ENCODE peak calls at places on chromosome 15, in four cellular contexts. D is RWPE1; C is CD4-positive, alpha-beta T cell; Y is mesenchymal stem cell. A is an unnamed sample.

GRCh38 chr15:41286665-41287333 is 45.6 kb downstream of the OIP5 start:
- DNase-seq in D (no peak), C (no peak), Y (peak; percentile 63), A (no peak)

GRCh38 chr15:32698773-32699390 is 18.9 kb upstream of the GREM1 start:
- DNase-seq in D (no peak), C (no peak), Y (no peak), A (no peak)

GRCh38 chr15:35507932-35508638 is 37.9 kb downstream of the DPH6 start:
- DNase-seq in D (peak; percentile 18), C (no peak), Y (no peak), A (no peak)

GRCh38 chr15:51629612-51630011 is 7.0 kb upstream of the DMXL2 start:
- DNase-seq in D (no peak), C (no peak), Y (peak; percentile 42), A (no peak)

GRCh38 chr15:72116680-72117447 is 1.1 kb downstream of the MYO9A start:
- DNase-seq in D (peak; percentile 25), C (peak; percentile 13), Y (no peak), A (peak; percentile 54)

GRCh38 chr15:68725736-68726135 is 95.0 kb downstream of the ANP32A start:
- DNase-seq in D (no peak), C (no peak), Y (peak; percentile 15), A (no peak)

GRCh38 chr15:65095011-65095746 is 18.6 kb downstream of the KBTBD13 start:
- DNase-seq in D (no peak), C (no peak), Y (no peak), A (no peak)

GRCh38 chr15:40454904-40455391 is 14.2 kb downstream of the BAHD1 start:
- DNase-seq in D (peak; percentile 82), C (peak; percentile 35), Y (peak; percentile 70), A (no peak)

GRCh38 chr15:57213783-57214366 is 162.4 kb upstream of the CGNL1 start:
- DNase-seq in D (peak; percentile 3), C (no peak), Y (peak; percentile 69), A (peak; percentile 76)

GRCh38 chr15:25176616-25176923 is 221.8 kb downstream of the SNRPN start:
- DNase-seq in D (no peak), C (no peak), Y (no peak), A (no peak)

GRCh38 chr15:80240261-80240660 is 11.8 kb downstream of the CTXND1 start:
- DNase-seq in D (no peak), C (no peak), Y (no peak), A (no peak)

A was measured in dermis blood vessel endothelial cell.